ENCODE peak calls at places on chromosomes 3 and 15, in four cellular contexts. L is GM12878, Z is HepG2, I is HCT116. T is an unnamed sample.

GRCh38 chr3:157248590-157249425 is 88.9 kb upstream of the CCNL1 start:
- DNase-seq in L (no peak), Z (peak), I (peak), T (peak)

GRCh38 chr3:126256256-126256655 is 75.9 kb upstream of the ALDH1L1 start:
- DNase-seq in L (no peak), Z (no peak), I (no peak), T (no peak)

GRCh38 chr3:144529562-144529961 is 557.9 kb downstream of the DIPK2A start:
- DNase-seq in L (no peak), Z (no peak), I (no peak), T (no peak)

GRCh38 chr3:112555535-112556170 is 6.1 kb downstream of the ATG3 start:
- DNase-seq in L (no peak), Z (no peak), I (no peak), T (no peak)

GRCh38 chr3:106255870-106256248 is 387.0 kb upstream of the CBLB start:
- DNase-seq in L (peak), Z (no peak), I (no peak), T (no peak)

GRCh38 chr15:81356252-81356651 is 17.8 kb downstream of the TMC3 start:
- DNase-seq in L (no peak), Z (no peak), I (no peak), T (no peak)

GRCh38 chr3:147411777-147412176 is 2.6 kb downstream of the ZIC1 start:
- DNase-seq in L (no peak), Z (no peak), I (no peak), T (no peak)

GRCh38 chr3:58074997-58075396 is 66.8 kb downstream of the FLNB start:
- DNase-seq in L (no peak), Z (no peak), I (no peak), T (no peak)

GRCh38 chr3:124336067-124336656 is 344.2 kb upstream of the ROPN1 start:
- DNase-seq in L (no peak), Z (no peak), I (no peak), T (no peak)

GRCh38 chr15:31528846-31529245 is 202.2 kb downstream of the KLF13 start:
- DNase-seq in L (no peak), Z (no peak), I (no peak), T (no peak)

GRCh38 chr15:39409876-39410505 is 170.9 kb upstream of the THBS1 start:
- DNase-seq in L (no peak), Z (no peak), I (no peak), T (no peak)

GRCh38 chr15:36914962-36915808 is 185.2 kb downstream of the MEIS2 start:
- DNase-seq in L (no peak), Z (no peak), I (no peak), T (no peak)

GRCh38 chr3:169772530-169772950 is 656 bp upstream of the MYNN start:
- DNase-seq in L (peak), Z (peak), I (peak), T (peak)

GRCh38 chr3:159865042-159865579 is 123.5 kb upstream of the IL12A start:
- DNase-seq in L (no peak), Z (no peak), I (no peak), T (no peak)
- H3K9ac ChIP-seq in L (no peak), Z (no peak), I (no peak), T (no peak)

DNA sequence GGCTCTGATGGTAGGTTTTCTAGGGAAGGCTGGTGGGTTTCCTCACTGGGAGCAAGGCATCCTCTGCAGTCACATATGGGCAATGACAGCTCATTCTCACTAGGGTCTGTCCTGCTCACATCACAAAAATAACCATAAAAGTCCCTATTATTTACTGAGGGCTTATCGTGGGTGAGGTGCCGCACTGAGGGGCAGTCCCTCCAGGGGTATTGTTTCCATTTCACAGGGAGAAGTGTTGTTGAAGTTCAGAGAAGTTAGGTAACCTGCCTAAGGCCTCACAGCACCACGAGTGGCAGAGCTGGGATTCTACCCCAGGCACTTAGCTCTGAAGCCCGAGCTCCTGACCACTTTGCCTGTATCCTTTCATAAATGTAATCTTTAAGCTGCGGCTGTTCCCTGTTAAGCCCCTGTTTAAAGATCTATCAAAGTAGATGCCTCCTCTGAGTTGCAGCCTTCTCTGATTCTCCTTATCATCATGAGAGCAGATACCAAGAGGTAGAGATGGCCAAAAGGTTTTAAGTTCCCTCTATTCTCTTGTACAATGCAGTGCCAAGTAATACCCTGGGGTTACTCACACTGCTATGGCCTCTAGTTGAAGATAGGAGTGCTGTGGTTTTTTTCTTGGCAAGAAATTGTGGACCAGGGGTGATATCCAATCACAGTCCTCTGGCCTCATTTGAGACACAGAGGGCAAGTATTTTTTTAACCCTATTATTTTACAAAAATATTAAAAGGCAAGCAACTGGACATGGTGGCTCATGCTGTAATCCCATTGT is 107.0 kb downstream of the RPLP1 start:
- DNase-seq in L (no peak), Z (no peak), I (no peak), T (no peak)
- TF ChIP-seq ZNF274 in L (no peak), Z (no peak), I (no peak), T (no peak)

DNA sequence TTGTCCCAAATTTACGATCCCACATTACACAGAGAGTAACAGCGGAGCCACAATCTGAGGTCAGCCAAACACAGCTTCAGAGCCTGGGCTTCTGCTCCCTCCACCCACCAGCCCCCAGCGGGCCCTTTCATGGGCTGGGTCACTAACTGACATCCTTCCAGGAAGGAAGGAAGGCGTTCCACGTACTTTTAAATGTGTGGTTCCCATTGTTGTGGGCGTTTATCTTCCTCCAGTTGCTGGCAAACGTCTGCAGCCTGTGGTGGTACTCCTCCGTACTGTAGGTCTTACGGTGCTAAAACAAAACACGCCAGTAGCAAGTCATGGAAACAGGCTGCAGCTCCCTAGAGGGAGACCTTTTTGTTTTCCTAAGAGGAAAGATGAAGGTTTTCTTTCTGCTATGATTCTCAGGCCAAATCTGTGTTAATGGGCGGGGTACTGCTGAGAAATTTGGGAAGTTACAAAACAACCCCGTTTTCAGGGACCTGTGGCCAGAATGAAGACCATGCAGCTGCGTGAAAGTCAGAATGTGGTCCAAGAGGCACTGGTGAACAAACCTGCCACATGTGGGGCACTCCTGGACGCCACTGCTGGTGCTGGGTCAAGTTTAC is 7.6 kb downstream of the CTSH start:
- DNase-seq in L (no peak), Z (no peak), I (no peak), T (no peak)
- H3K9ac ChIP-seq in L (peak), Z (no peak), I (no peak), T (no peak)

GRCh38 chr15:78708713-78709112 is 67.7 kb upstream of the CHRNB4 start:
- DNase-seq in L (no peak), Z (no peak), I (no peak), T (no peak)

GRCh38 chr15:78711638-78712037 is 70.6 kb upstream of the CHRNB4 start:
- DNase-seq in L (no peak), Z (no peak), I (no peak), T (no peak)

GRCh38 chr15:78712797-78713515 is 71.9 kb upstream of the CHRNB4 start:
- DNase-seq in L (no peak), Z (no peak), I (no peak), T (no peak)

GRCh38 chr15:78714890-78715289 is 73.9 kb upstream of the CHRNB4 start:
- DNase-seq in L (no peak), Z (peak), I (no peak), T (no peak)

GRCh38 chr15:78709263-78709882 is 68.4 kb upstream of the CHRNB4 start:
- DNase-seq in L (no peak), Z (peak), I (peak), T (no peak)
- TF ChIP-seq ZNF274 in L (no peak), Z (no peak), I (no peak), T (no peak)

GRCh38 chr15:65519781-65520299 is 2.4 kb upstream of the DPP8 start:
- DNase-seq in L (no peak), Z (no peak), I (no peak), T (no peak)

GRCh38 chr15:65518633-65519285 is 1.3 kb upstream of the DPP8 start:
- DNase-seq in L (no peak), Z (no peak), I (no peak), T (no peak)

GRCh38 chr15:65524226-65524625 is 6.0 kb upstream of the HACD3 start:
- DNase-seq in L (no peak), Z (no peak), I (no peak), T (no peak)

GRCh38 chr15:65517866-65518207 is 348 bp upstream of the DPP8 start:
- DNase-seq in L (no peak), Z (no peak), I (no peak), T (no peak)

GRCh38 chr15:65521355-65521754 is 3.9 kb upstream of the DPP8 start:
- DNase-seq in L (no peak), Z (no peak), I (no peak), T (no peak)
- H3K9ac ChIP-seq in L (no peak), Z (no peak), I (no peak), T (no peak)

DNA sequence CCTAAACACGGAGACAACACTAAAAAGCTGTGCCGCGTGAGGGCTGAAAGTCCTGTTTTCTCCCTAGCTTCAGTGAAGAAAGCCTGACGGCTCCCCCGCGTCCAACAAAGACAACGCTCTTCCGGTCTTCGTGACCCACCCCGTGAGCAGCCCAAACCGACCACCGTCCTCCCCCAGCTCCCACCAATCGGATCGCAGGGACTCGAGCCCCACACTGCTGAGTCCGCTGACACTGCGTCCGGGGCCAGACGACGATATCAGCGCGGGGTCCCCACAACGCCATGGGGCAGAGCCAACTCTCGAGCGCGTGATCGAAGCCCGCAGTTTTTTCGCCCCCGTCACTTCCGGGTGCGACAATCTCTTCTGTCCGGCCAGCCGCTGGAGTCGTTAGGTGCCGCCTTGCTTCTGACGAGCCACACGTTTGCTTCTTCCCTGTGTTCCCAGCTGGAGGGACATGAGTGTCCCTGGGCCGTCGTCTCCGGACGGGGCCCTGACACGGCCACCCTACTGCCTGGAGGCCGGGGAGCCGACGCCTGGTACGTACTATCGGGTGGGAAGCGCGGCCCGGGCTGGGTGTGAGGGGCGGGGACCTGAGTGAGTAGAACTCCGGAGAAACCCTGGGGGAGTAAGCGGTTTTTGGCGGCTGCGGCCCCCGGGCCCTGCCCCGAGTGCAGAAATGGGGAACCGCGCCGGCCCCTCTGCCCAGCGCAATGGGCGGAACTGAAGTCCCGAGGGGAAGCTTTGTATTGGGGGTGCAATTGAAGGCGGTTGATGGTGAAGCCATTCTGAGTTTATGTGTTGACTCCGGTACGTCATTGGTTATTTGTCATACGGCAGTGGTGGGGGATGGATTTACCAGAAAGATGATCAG is at the start of gene BLOC1S6:
- DNase-seq in L (peak), Z (peak), I (peak), T (peak)
- TF ChIP-seq ZNF274 in L (no peak), Z (peak), I (no peak), T (no peak)

DNA sequence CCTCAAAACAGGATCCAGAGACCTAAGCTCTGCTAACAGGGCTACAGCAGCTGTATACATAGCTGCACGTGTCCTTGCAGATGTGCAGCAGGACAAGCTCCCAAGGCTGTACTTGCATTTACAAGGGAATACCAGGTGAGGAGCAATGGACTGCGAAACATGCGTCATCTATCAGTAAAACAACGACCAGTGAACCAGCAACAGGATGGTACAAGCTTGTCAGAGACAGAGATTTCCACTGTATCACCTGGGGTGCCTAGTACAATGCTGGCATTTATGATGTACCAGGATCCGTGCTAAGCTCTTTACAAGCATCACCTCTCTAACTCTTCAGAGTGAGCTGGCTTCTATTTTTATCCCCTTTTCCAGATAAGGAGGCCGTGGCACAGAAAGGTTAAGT is 227.3 kb downstream of the FOXP1 start:
- DNase-seq in L (no peak), Z (no peak), I (no peak), T (no peak)
- H3K9ac ChIP-seq in L (no peak), Z (no peak), I (no peak), T (no peak)

DNA sequence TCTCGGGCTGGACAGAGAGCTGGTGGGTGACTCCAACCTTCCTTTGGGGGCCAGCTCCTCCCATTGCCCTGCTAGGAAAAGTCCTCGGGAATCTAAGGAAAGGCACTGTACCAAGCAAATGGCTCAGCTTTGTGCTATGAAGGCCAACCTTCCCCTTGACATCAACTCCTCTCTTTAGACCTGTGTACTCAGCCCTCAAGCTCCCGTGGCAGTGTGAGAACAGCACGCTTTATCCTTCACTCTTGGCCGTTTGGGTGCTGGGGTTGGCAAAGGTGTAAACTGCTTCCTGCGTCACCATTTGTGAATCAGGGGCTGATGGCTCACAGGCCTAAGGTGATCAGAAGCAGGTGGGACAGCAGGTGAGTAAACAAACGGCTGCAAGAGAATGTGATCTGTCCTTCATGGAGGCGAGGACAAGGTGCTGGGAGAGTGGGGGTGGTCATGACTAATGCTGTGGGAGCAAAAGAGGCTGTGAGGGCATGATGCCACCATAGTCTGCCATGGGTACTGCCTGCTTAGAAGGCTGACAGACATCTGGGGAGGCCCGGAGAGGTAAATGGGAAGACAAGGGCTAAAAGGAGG is 165.2 kb upstream of the TPM1 start:
- DNase-seq in L (no peak), Z (no peak), I (no peak), T (no peak)
- TF ChIP-seq ZNF274 in L (no peak), Z (no peak), I (no peak), T (no peak)